ENCODE peak calls at places on chromosome 22, in six cellular contexts. F is fibroblast of mammary gland, X is PC-9, E is AG04449, K is cardiac muscle cell, U is Caco-2. M is an unnamed sample.

GRCh38 chr22:30843245-30843644 is 125.3 kb downstream of the MORC2 start:
- DNase-seq in F (peak), X (no peak), E (no peak), K (no peak), U (no peak), M (no peak)

GRCh38 chr22:49807780-49808708 is 19.6 kb downstream of the BRD1 start:
- DNase-seq in F (no peak), X (no peak), E (no peak), K (no peak), U (no peak), M (no peak)

GRCh38 chr22:27801197-27801615 is 350 bp downstream of the MN1 start:
- DNase-seq in F (peak), X (peak), E (no peak), K (peak), U (no peak), M (peak)

GRCh38 chr22:31105282-31105929 is 2.0 kb downstream of the SELENOM start:
- DNase-seq in F (no peak), X (no peak), E (no peak), K (no peak), U (no peak), M (no peak)

GRCh38 chr22:49879871-49880270 is 26.2 kb downstream of the ZBED4 start:
- DNase-seq in F (no peak), X (no peak), E (no peak), K (no peak), U (no peak), M (no peak)

GRCh38 chr22:30940655-30941362 is 27.8 kb downstream of the MORC2 start:
- DNase-seq in F (no peak), X (no peak), E (no peak), K (no peak), U (no peak), M (no peak)

GRCh38 chr22:42326786-42327185 is 56.3 kb upstream of the TCF20 start:
- DNase-seq in F (peak), X (no peak), E (no peak), K (no peak), U (no peak), M (no peak)

GRCh38 chr22:50289942-50290630 is 17.4 kb downstream of the PLXNB2 start:
- DNase-seq in F (no peak), X (no peak), E (no peak), K (no peak), U (no peak), M (no peak)

GRCh38 chr22:50056214-50056972 is 1.7 kb downstream of the TTLL8 start:
- DNase-seq in F (no peak), X (no peak), E (no peak), K (no peak), U (no peak), M (peak)

GRCh38 chr22:31122532-31123291 is at the start of gene INPP5J:
- DNase-seq in F (peak), X (peak), E (no peak), K (peak), U (no peak), M (no peak)

GRCh38 chr22:42863349-42863911 is 6.4 kb upstream of the ARFGAP3 start:
- DNase-seq in F (peak), X (peak), E (peak), K (no peak), U (no peak), M (peak)

GRCh38 chr22:41910050-41910598 is 4.8 kb downstream of the SHISA8 start:
- DNase-seq in F (no peak), X (no peak), E (no peak), K (peak), U (no peak), M (no peak)

GRCh38 chr22:21108379-21109115 is 62.8 kb downstream of the LRRC74B start:
- DNase-seq in F (peak), X (no peak), E (no peak), K (no peak), U (no peak), M (no peak)

GRCh38 chr22:50622723-50623327 is 5.1 kb downstream of the ARSA start:
- DNase-seq in F (no peak), X (no peak), E (no peak), K (no peak), U (peak), M (no peak)

GRCh38 chr22:47780281-47780875 is 1017.9 kb downstream of the TBC1D22A start:
- DNase-seq in F (no peak), X (no peak), E (no peak), K (no peak), U (no peak), M (no peak)

GRCh38 chr22:50528682-50529415 is 963 bp downstream of the TYMP start:
- DNase-seq in F (no peak), X (peak), E (no peak), K (no peak), U (peak), M (peak)

GRCh38 chr22:17085277-17086091 is 684 bp downstream of the IL17RA start:
- DNase-seq in F (no peak), X (no peak), E (no peak), K (no peak), U (no peak), M (peak)

GRCh38 chr22:19877626-19878339 is 23.1 kb upstream of the GNB1L start:
- DNase-seq in F (peak), X (no peak), E (peak), K (no peak), U (peak), M (no peak)

GRCh38 chr22:31138126-31138525 is 2.2 kb downstream of the PLA2G3 start:
- DNase-seq in F (no peak), X (no peak), E (no peak), K (no peak), U (no peak), M (no peak)

GRCh38 chr22:44181033-44181911 is 547 bp downstream of the PARVG start:
- DNase-seq in F (no peak), X (no peak), E (no peak), K (no peak), U (no peak), M (peak)

GRCh38 chr22:41216984-41217383 is 11.9 kb downstream of the L3MBTL2 start:
- DNase-seq in F (peak), X (no peak), E (no peak), K (no peak), U (no peak), M (no peak)

GRCh38 chr22:42343551-42344081 is 73.2 kb upstream of the TCF20 start:
- DNase-seq in F (no peak), X (peak), E (no peak), K (peak), U (no peak), M (no peak)

GRCh38 chr22:31556627-31557203 is 60.4 kb downstream of the SFI1 start:
- DNase-seq in F (peak), X (peak), E (no peak), K (peak), U (no peak), M (peak)

GRCh38 chr22:38843716-38844660 is at the start of gene NPTXR:
- DNase-seq in F (no peak), X (peak), E (no peak), K (peak), U (peak), M (no peak)

GRCh38 chr22:44097263-44098020 is 73.3 kb downstream of the PARVB start:
- DNase-seq in F (no peak), X (no peak), E (no peak), K (no peak), U (no peak), M (no peak)

DNA sequence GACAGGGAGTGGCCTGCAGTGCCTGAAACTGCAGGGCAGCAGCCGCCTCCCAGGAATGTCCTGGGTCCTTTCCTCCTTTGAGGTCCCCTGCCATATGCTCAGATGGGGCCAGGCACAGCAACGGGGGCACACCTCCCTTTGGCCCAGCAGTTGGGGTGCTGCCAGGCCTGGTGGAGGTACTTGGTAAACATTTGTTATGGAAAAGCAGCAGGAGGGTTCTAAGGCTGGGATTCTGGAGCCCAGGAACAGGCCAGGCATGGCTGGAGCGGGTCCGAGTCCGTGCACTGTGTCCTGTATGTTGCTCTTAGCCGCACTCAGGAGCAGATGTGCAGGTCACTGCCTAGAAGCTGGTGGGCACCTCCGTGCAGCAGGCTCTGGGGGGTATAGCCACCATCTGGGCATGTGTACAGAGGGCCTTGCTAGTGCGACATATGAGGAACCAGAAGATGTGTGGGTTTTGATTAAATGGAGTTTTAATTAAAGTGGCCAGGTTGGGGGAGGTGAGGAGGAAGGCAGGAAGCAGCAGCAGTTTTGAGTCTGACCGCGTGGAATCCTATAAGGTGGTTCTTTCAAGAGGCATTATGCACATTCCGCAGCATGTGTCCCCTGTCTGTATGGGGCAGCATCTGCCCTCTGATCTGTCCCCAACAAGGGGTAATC is 1.5 kb downstream of the ADORA2A start:
- DNase-seq in F (no peak), X (no peak), E (no peak), K (no peak), U (no peak), M (no peak)
- H3K4me3 ChIP-seq in F (no peak), X (no peak), E (no peak), K (no peak), U (no peak), M (peak)

GRCh38 chr22:39997939-39998726 is 3.4 kb downstream of the FAM83F start:
- DNase-seq in F (no peak), X (peak), E (no peak), K (no peak), U (peak), M (no peak)
- TF ChIP-seq CTCF in F (no peak), X (no peak), E (no peak), K (no peak), U (no peak), M (no peak)

GRCh38 chr22:37843746-37844089 is 416 bp downstream of the ANKRD54 start:
- DNase-seq in F (no peak), X (no peak), E (no peak), K (no peak), U (no peak), M (peak)

GRCh38 chr22:37846433-37846832 is 2.3 kb upstream of the ANKRD54 start:
- DNase-seq in F (no peak), X (no peak), E (no peak), K (no peak), U (no peak), M (no peak)

GRCh38 chr22:37844904-37845334 is 785 bp upstream of the ANKRD54 start:
- DNase-seq in F (peak), X (no peak), E (no peak), K (no peak), U (no peak), M (no peak)

GRCh38 chr22:37842015-37842793 is 1.9 kb downstream of the ANKRD54 start:
- DNase-seq in F (no peak), X (no peak), E (no peak), K (no peak), U (no peak), M (no peak)
- H3K4me3 ChIP-seq in F (no peak), X (peak), E (no peak), K (no peak), U (no peak), M (no peak)

GRCh38 chr22:23716811-23717801 is 26.3 kb downstream of the RGL4 start:
- DNase-seq in F (peak), X (peak), E (peak), K (peak), U (peak), M (peak)
- TF ChIP-seq CTCF in F (no peak), X (no peak), E (no peak), K (no peak), U (no peak), M (no peak)

DNA sequence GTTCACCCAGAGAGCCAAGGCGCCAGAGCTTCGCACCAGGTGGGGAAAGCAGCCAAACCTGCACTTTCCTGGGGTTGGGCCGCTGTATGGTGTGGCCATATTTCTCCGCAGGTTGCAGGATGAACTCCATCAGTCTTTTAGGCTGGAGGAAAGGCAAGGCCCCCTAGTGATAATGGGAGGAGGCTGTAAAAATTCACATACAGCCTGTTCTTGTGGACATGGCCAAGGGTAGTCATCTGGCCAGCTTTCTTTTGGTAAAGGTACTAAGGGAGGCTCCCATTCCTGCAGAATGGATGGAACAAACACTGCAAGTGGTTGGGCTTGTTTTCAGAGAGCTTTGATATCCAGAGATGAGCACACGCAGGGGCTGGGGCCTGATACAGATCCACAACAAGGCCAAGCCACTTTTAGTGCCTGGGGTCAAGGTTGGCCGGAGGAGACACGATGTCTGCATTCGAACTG is 29.6 kb downstream of the C22orf31 start:
- DNase-seq in F (no peak), X (no peak), E (no peak), K (peak), U (no peak), M (no peak)
- H3K4me3 ChIP-seq in F (no peak), X (peak), E (no peak), K (no peak), U (no peak), M (no peak)

DNA sequence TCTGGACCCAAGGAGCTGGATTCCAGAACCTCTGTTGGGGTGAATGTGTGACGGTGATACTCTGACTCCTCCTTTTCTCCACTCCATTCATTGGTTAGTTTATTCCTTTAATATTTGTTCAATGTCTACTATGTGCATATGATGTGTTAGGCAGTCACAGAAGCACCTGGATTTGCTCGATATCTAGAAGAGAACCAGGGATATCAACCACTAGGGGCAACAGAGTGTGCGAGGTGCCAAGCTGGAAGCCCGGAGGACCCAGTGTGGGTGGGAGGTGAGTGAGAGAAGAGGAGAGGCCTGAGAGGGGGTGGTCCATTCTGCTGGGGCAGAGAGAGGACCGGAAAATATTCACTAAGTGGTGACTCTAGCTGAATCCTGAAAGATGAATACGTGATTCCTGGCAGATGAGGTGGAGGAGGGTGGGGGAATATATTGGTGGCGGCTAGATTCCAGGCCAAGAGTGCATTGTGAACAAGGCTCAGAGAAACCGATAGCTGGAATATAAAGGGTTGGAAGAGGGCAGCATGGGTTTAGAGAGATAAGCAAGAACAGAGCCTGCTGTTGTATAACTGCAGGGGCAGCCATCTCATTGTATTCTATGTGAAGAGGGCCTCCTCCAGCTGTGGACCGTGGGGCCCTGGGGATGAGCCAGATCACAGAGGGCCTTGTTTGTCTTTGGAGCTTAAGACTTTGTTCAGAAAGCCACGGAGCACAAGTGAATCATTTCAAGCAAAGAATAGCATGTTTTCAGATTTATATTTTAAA is 6.9 kb upstream of the TIMP3 start:
- DNase-seq in F (no peak), X (no peak), E (no peak), K (no peak), U (no peak), M (no peak)
- TF ChIP-seq CTCF in F (peak), X (no peak), E (no peak), K (peak), U (no peak), M (no peak)

GRCh38 chr22:46087336-46087690 is 63.0 kb upstream of the PPARA start:
- DNase-seq in F (no peak), X (no peak), E (no peak), K (no peak), U (no peak), M (no peak)
- H3K4me3 ChIP-seq in F (peak), X (no peak), E (peak), K (no peak), U (no peak), M (no peak)

DNA sequence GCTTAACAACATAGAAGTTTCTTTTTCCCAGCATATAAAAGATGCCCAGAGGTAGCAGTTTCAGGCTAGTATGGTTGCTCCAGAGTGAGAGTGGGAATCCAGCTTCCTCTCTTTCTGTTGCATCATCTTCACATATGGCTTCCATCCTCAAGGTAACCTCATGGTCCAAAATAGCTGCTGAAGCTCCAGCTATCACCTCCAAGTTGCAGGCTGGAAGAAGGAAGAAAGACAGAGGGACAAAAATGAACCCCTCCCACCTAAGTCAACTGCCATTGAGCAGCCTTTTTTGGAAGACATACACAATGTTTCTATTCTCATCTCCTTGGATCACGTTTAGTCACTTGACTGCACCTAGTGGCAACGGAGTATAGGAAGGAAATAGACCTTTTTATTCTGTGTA is 5.3 kb downstream of the CSF2RB start:
- DNase-seq in F (no peak), X (no peak), E (no peak), K (no peak), U (no peak), M (no peak)
- TF ChIP-seq CTCF in F (no peak), X (no peak), E (no peak), K (no peak), U (no peak), M (no peak)

DNA sequence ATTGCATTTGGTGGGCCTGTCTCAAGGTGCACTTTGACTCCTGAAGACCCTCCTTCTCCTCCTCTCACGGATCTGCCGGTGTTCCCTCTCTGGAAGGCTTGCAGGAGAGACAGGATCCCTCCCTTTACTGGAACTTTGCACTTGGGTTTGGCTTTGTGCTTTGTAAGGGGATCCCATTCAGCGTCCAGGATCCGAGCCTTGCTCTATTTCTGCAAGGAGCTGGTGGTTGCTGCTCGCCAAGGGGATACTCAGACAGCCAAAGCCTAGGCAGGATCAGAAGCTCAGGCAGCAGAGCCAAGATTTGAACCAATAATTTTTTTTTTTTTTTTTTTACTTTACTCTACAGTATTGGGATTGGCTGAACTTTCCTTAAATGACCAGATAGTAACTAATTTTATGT is 25.0 kb downstream of the BCR start:
- DNase-seq in F (no peak), X (no peak), E (no peak), K (no peak), U (no peak), M (no peak)
- H3K4me3 ChIP-seq in F (no peak), X (no peak), E (no peak), K (no peak), U (no peak), M (no peak)

GRCh38 chr22:26756675-26757293 is 99.4 kb downstream of the MIAT start:
- DNase-seq in F (peak), X (peak), E (no peak), K (peak), U (no peak), M (peak)
- TF ChIP-seq CTCF in F (peak), X (peak), E (peak), K (peak), U (peak), M (peak)